ENCODE peak calls at places on chromosomes 6 and 20, in ten cellular contexts. One of them, this sample, is unnamed.

GRCh38 chr6:1105833-1106400 is 206.0 kb upstream of the FOXQ1 start:
- DNase-seq in AML-193: no peak
- DNase-seq in stimulated activated CD8-positive, alpha-beta memory T cell treated with anti-CD3 and anti-CD28 coated beads, Interleukin-15, amount 100 ng/mL, for 24 hours: no peak
- DNase-seq in left ventricle myocardium superior: no peak
- DNase-seq in bronchial epithelial cell: peak; percentile 81
- DNase-seq in SK-N-MC: no peak
- DNase-seq in stimulated activated CD4-positive, alpha-beta T cell treated with anti-CD3 and anti-CD28 coated beads, Interleukin-1b, Interleukin-23, amount 100 ng/mL, for 1 hour: no peak
- DNase-seq in GM03348: peak; percentile 23
- DNase-seq in body of pancreas: no peak
- DNase-seq in A549: no peak
- DNase-seq in this sample: no peak

GRCh38 chr6:78810146-78810545 is 57.2 kb upstream of the IRAK1BP1 start:
- DNase-seq in AML-193: peak; percentile 4
- DNase-seq in stimulated activated CD8-positive, alpha-beta memory T cell treated with anti-CD3 and anti-CD28 coated beads, Interleukin-15, amount 100 ng/mL, for 24 hours: no peak
- DNase-seq in left ventricle myocardium superior: no peak
- DNase-seq in bronchial epithelial cell: peak; percentile 80
- DNase-seq in SK-N-MC: no peak
- DNase-seq in stimulated activated CD4-positive, alpha-beta T cell treated with anti-CD3 and anti-CD28 coated beads, Interleukin-1b, Interleukin-23, amount 100 ng/mL, for 1 hour: no peak
- DNase-seq in GM03348: peak; percentile 75
- DNase-seq in body of pancreas: no peak
- DNase-seq in A549: peak; percentile 23
- DNase-seq in this sample: peak; percentile 70

GRCh38 chr20:57395111-57395959 is 4.1 kb downstream of the RBM38 start:
- DNase-seq in AML-193: no peak
- DNase-seq in stimulated activated CD8-positive, alpha-beta memory T cell treated with anti-CD3 and anti-CD28 coated beads, Interleukin-15, amount 100 ng/mL, for 24 hours: no peak
- DNase-seq in left ventricle myocardium superior: peak; percentile 88
- DNase-seq in bronchial epithelial cell: peak; percentile 53
- DNase-seq in SK-N-MC: no peak
- DNase-seq in stimulated activated CD4-positive, alpha-beta T cell treated with anti-CD3 and anti-CD28 coated beads, Interleukin-1b, Interleukin-23, amount 100 ng/mL, for 1 hour: no peak
- DNase-seq in GM03348: peak; percentile 74
- DNase-seq in body of pancreas: peak; percentile 65
- DNase-seq in A549: no peak
- DNase-seq in this sample: peak; percentile 77

GRCh38 chr6:17305219-17306001 is 24.2 kb downstream of the RBM24 start:
- DNase-seq in AML-193: no peak
- DNase-seq in stimulated activated CD8-positive, alpha-beta memory T cell treated with anti-CD3 and anti-CD28 coated beads, Interleukin-15, amount 100 ng/mL, for 24 hours: no peak
- DNase-seq in left ventricle myocardium superior: no peak
- DNase-seq in bronchial epithelial cell: peak; percentile 10
- DNase-seq in SK-N-MC: no peak
- DNase-seq in stimulated activated CD4-positive, alpha-beta T cell treated with anti-CD3 and anti-CD28 coated beads, Interleukin-1b, Interleukin-23, amount 100 ng/mL, for 1 hour: no peak
- DNase-seq in GM03348: peak; percentile 50
- DNase-seq in body of pancreas: no peak
- DNase-seq in A549: no peak
- DNase-seq in this sample: peak; percentile 54

GRCh38 chr6:82246802-82247633 is 526 bp downstream of the IBTK start:
- DNase-seq in AML-193: peak; percentile 66
- DNase-seq in stimulated activated CD8-positive, alpha-beta memory T cell treated with anti-CD3 and anti-CD28 coated beads, Interleukin-15, amount 100 ng/mL, for 24 hours: no peak
- DNase-seq in left ventricle myocardium superior: peak; percentile 70
- DNase-seq in bronchial epithelial cell: peak; percentile 22
- DNase-seq in SK-N-MC: no peak
- DNase-seq in stimulated activated CD4-positive, alpha-beta T cell treated with anti-CD3 and anti-CD28 coated beads, Interleukin-1b, Interleukin-23, amount 100 ng/mL, for 1 hour: no peak
- DNase-seq in GM03348: peak; percentile 70
- DNase-seq in body of pancreas: peak; percentile 66
- DNase-seq in A549: peak; percentile 74
- DNase-seq in this sample: peak; percentile 88

GRCh38 chr6:169933839-169934698 is 182.6 kb downstream of the ERMARD start:
- DNase-seq in AML-193: no peak
- DNase-seq in stimulated activated CD8-positive, alpha-beta memory T cell treated with anti-CD3 and anti-CD28 coated beads, Interleukin-15, amount 100 ng/mL, for 24 hours: no peak
- DNase-seq in left ventricle myocardium superior: peak; percentile 72
- DNase-seq in bronchial epithelial cell: no peak
- DNase-seq in SK-N-MC: no peak
- DNase-seq in stimulated activated CD4-positive, alpha-beta T cell treated with anti-CD3 and anti-CD28 coated beads, Interleukin-1b, Interleukin-23, amount 100 ng/mL, for 1 hour: no peak
- DNase-seq in GM03348: no peak
- DNase-seq in body of pancreas: peak; percentile 94
- DNase-seq in A549: no peak
- DNase-seq in this sample: no peak

GRCh38 chr20:5195655-5196054 is 68.8 kb downstream of the CDS2 start:
- DNase-seq in AML-193: no peak
- DNase-seq in stimulated activated CD8-positive, alpha-beta memory T cell treated with anti-CD3 and anti-CD28 coated beads, Interleukin-15, amount 100 ng/mL, for 24 hours: no peak
- DNase-seq in left ventricle myocardium superior: no peak
- DNase-seq in bronchial epithelial cell: peak; percentile 37
- DNase-seq in SK-N-MC: no peak
- DNase-seq in stimulated activated CD4-positive, alpha-beta T cell treated with anti-CD3 and anti-CD28 coated beads, Interleukin-1b, Interleukin-23, amount 100 ng/mL, for 1 hour: no peak
- DNase-seq in GM03348: peak; percentile 34
- DNase-seq in body of pancreas: no peak
- DNase-seq in A549: no peak
- DNase-seq in this sample: no peak

GRCh38 chr20:59131541-59132285 is 31.9 kb upstream of the ZNF831 start:
- DNase-seq in AML-193: no peak
- DNase-seq in stimulated activated CD8-positive, alpha-beta memory T cell treated with anti-CD3 and anti-CD28 coated beads, Interleukin-15, amount 100 ng/mL, for 24 hours: no peak
- DNase-seq in left ventricle myocardium superior: no peak
- DNase-seq in bronchial epithelial cell: no peak
- DNase-seq in SK-N-MC: no peak
- DNase-seq in stimulated activated CD4-positive, alpha-beta T cell treated with anti-CD3 and anti-CD28 coated beads, Interleukin-1b, Interleukin-23, amount 100 ng/mL, for 1 hour: no peak
- DNase-seq in GM03348: no peak
- DNase-seq in body of pancreas: no peak
- DNase-seq in A549: no peak
- DNase-seq in this sample: no peak

GRCh38 chr6:51515052-51515402 is 572.4 kb downstream of the PKHD1 start:
- DNase-seq in AML-193: no peak
- DNase-seq in stimulated activated CD8-positive, alpha-beta memory T cell treated with anti-CD3 and anti-CD28 coated beads, Interleukin-15, amount 100 ng/mL, for 24 hours: no peak
- DNase-seq in left ventricle myocardium superior: no peak
- DNase-seq in bronchial epithelial cell: peak; percentile 47
- DNase-seq in SK-N-MC: no peak
- DNase-seq in stimulated activated CD4-positive, alpha-beta T cell treated with anti-CD3 and anti-CD28 coated beads, Interleukin-1b, Interleukin-23, amount 100 ng/mL, for 1 hour: no peak
- DNase-seq in GM03348: no peak
- DNase-seq in body of pancreas: no peak
- DNase-seq in A549: no peak
- DNase-seq in this sample: no peak

GRCh38 chr20:26135325-26136110 is 438.9 kb upstream of the ZNF337 start:
- DNase-seq in AML-193: no peak
- DNase-seq in stimulated activated CD8-positive, alpha-beta memory T cell treated with anti-CD3 and anti-CD28 coated beads, Interleukin-15, amount 100 ng/mL, for 24 hours: no peak
- DNase-seq in left ventricle myocardium superior: no peak
- DNase-seq in bronchial epithelial cell: no peak
- DNase-seq in SK-N-MC: no peak
- DNase-seq in stimulated activated CD4-positive, alpha-beta T cell treated with anti-CD3 and anti-CD28 coated beads, Interleukin-1b, Interleukin-23, amount 100 ng/mL, for 1 hour: no peak
- DNase-seq in GM03348: no peak
- DNase-seq in body of pancreas: no peak
- DNase-seq in A549: no peak
- DNase-seq in this sample: no peak

GRCh38 chr6:127267742-127268588 is 1.3 kb downstream of the RNF146 start:
- DNase-seq in AML-193: no peak
- DNase-seq in stimulated activated CD8-positive, alpha-beta memory T cell treated with anti-CD3 and anti-CD28 coated beads, Interleukin-15, amount 100 ng/mL, for 24 hours: no peak
- DNase-seq in left ventricle myocardium superior: no peak
- DNase-seq in bronchial epithelial cell: peak; percentile 27
- DNase-seq in SK-N-MC: no peak
- DNase-seq in stimulated activated CD4-positive, alpha-beta T cell treated with anti-CD3 and anti-CD28 coated beads, Interleukin-1b, Interleukin-23, amount 100 ng/mL, for 1 hour: no peak
- DNase-seq in GM03348: peak; percentile 9
- DNase-seq in body of pancreas: no peak
- DNase-seq in A549: no peak
- DNase-seq in this sample: no peak

GRCh38 chr6:73797861-73798260 is 101.9 kb downstream of the CD109 start:
- DNase-seq in AML-193: no peak
- DNase-seq in stimulated activated CD8-positive, alpha-beta memory T cell treated with anti-CD3 and anti-CD28 coated beads, Interleukin-15, amount 100 ng/mL, for 24 hours: no peak
- DNase-seq in left ventricle myocardium superior: no peak
- DNase-seq in bronchial epithelial cell: peak; percentile 37
- DNase-seq in SK-N-MC: no peak
- DNase-seq in stimulated activated CD4-positive, alpha-beta T cell treated with anti-CD3 and anti-CD28 coated beads, Interleukin-1b, Interleukin-23, amount 100 ng/mL, for 1 hour: no peak
- DNase-seq in GM03348: no peak
- DNase-seq in body of pancreas: no peak
- DNase-seq in A549: no peak
- DNase-seq in this sample: no peak

GRCh38 chr6:129104131-129104530 is 221.2 kb downstream of the LAMA2 start:
- DNase-seq in AML-193: no peak
- DNase-seq in stimulated activated CD8-positive, alpha-beta memory T cell treated with anti-CD3 and anti-CD28 coated beads, Interleukin-15, amount 100 ng/mL, for 24 hours: no peak
- DNase-seq in left ventricle myocardium superior: no peak
- DNase-seq in bronchial epithelial cell: peak; percentile 88
- DNase-seq in SK-N-MC: no peak
- DNase-seq in stimulated activated CD4-positive, alpha-beta T cell treated with anti-CD3 and anti-CD28 coated beads, Interleukin-1b, Interleukin-23, amount 100 ng/mL, for 1 hour: no peak
- DNase-seq in GM03348: peak; percentile 23
- DNase-seq in body of pancreas: no peak
- DNase-seq in A549: no peak
- DNase-seq in this sample: no peak

GRCh38 chr6:111918825-111919224 is 45.6 kb upstream of the FYN start:
- DNase-seq in AML-193: no peak
- DNase-seq in stimulated activated CD8-positive, alpha-beta memory T cell treated with anti-CD3 and anti-CD28 coated beads, Interleukin-15, amount 100 ng/mL, for 24 hours: no peak
- DNase-seq in left ventricle myocardium superior: peak; percentile 39
- DNase-seq in bronchial epithelial cell: no peak
- DNase-seq in SK-N-MC: no peak
- DNase-seq in stimulated activated CD4-positive, alpha-beta T cell treated with anti-CD3 and anti-CD28 coated beads, Interleukin-1b, Interleukin-23, amount 100 ng/mL, for 1 hour: no peak
- DNase-seq in GM03348: peak; percentile 84
- DNase-seq in body of pancreas: peak; percentile 9
- DNase-seq in A549: no peak
- DNase-seq in this sample: no peak

GRCh38 chr6:3277851-3278416 is 19.2 kb downstream of the PSMG4 start:
- DNase-seq in AML-193: no peak
- DNase-seq in stimulated activated CD8-positive, alpha-beta memory T cell treated with anti-CD3 and anti-CD28 coated beads, Interleukin-15, amount 100 ng/mL, for 24 hours: no peak
- DNase-seq in left ventricle myocardium superior: no peak
- DNase-seq in bronchial epithelial cell: no peak
- DNase-seq in SK-N-MC: no peak
- DNase-seq in stimulated activated CD4-positive, alpha-beta T cell treated with anti-CD3 and anti-CD28 coated beads, Interleukin-1b, Interleukin-23, amount 100 ng/mL, for 1 hour: no peak
- DNase-seq in GM03348: no peak
- DNase-seq in body of pancreas: no peak
- DNase-seq in A549: no peak
- DNase-seq in this sample: no peak

GRCh38 chr20:41256516-41256915 is 61.0 kb downstream of the ZHX3 start:
- DNase-seq in AML-193: no peak
- DNase-seq in stimulated activated CD8-positive, alpha-beta memory T cell treated with anti-CD3 and anti-CD28 coated beads, Interleukin-15, amount 100 ng/mL, for 24 hours: no peak
- DNase-seq in left ventricle myocardium superior: no peak
- DNase-seq in bronchial epithelial cell: no peak
- DNase-seq in SK-N-MC: no peak
- DNase-seq in stimulated activated CD4-positive, alpha-beta T cell treated with anti-CD3 and anti-CD28 coated beads, Interleukin-1b, Interleukin-23, amount 100 ng/mL, for 1 hour: no peak
- DNase-seq in GM03348: no peak
- DNase-seq in body of pancreas: no peak
- DNase-seq in A549: no peak
- DNase-seq in this sample: no peak

GRCh38 chr20:19540401-19540800 is 217.7 kb upstream of the RIN2 start:
- DNase-seq in AML-193: no peak
- DNase-seq in stimulated activated CD8-positive, alpha-beta memory T cell treated with anti-CD3 and anti-CD28 coated beads, Interleukin-15, amount 100 ng/mL, for 24 hours: no peak
- DNase-seq in left ventricle myocardium superior: no peak
- DNase-seq in bronchial epithelial cell: no peak
- DNase-seq in SK-N-MC: no peak
- DNase-seq in stimulated activated CD4-positive, alpha-beta T cell treated with anti-CD3 and anti-CD28 coated beads, Interleukin-1b, Interleukin-23, amount 100 ng/mL, for 1 hour: no peak
- DNase-seq in GM03348: no peak
- DNase-seq in body of pancreas: peak; percentile 8
- DNase-seq in A549: no peak
- DNase-seq in this sample: no peak

GRCh38 chr6:137736048-137736846 is 130.8 kb upstream of the TNFAIP3 start:
- DNase-seq in AML-193: no peak
- DNase-seq in stimulated activated CD8-positive, alpha-beta memory T cell treated with anti-CD3 and anti-CD28 coated beads, Interleukin-15, amount 100 ng/mL, for 24 hours: no peak
- DNase-seq in left ventricle myocardium superior: no peak
- DNase-seq in bronchial epithelial cell: no peak
- DNase-seq in SK-N-MC: no peak
- DNase-seq in stimulated activated CD4-positive, alpha-beta T cell treated with anti-CD3 and anti-CD28 coated beads, Interleukin-1b, Interleukin-23, amount 100 ng/mL, for 1 hour: no peak
- DNase-seq in GM03348: no peak
- DNase-seq in body of pancreas: no peak
- DNase-seq in A549: no peak
- DNase-seq in this sample: no peak

GRCh38 chr20:4782373-4782772 is 60.7 kb downstream of the PRND start:
- DNase-seq in AML-193: no peak
- DNase-seq in stimulated activated CD8-positive, alpha-beta memory T cell treated with anti-CD3 and anti-CD28 coated beads, Interleukin-15, amount 100 ng/mL, for 24 hours: no peak
- DNase-seq in left ventricle myocardium superior: no peak
- DNase-seq in bronchial epithelial cell: no peak
- DNase-seq in SK-N-MC: no peak
- DNase-seq in stimulated activated CD4-positive, alpha-beta T cell treated with anti-CD3 and anti-CD28 coated beads, Interleukin-1b, Interleukin-23, amount 100 ng/mL, for 1 hour: no peak
- DNase-seq in GM03348: no peak
- DNase-seq in body of pancreas: peak; percentile 66
- DNase-seq in A549: no peak
- DNase-seq in this sample: no peak

GRCh38 chr20:51339721-51340450 is 202.6 kb downstream of the NFATC2 start:
- DNase-seq in AML-193: no peak
- DNase-seq in stimulated activated CD8-positive, alpha-beta memory T cell treated with anti-CD3 and anti-CD28 coated beads, Interleukin-15, amount 100 ng/mL, for 24 hours: no peak
- DNase-seq in left ventricle myocardium superior: no peak
- DNase-seq in bronchial epithelial cell: no peak
- DNase-seq in SK-N-MC: no peak
- DNase-seq in stimulated activated CD4-positive, alpha-beta T cell treated with anti-CD3 and anti-CD28 coated beads, Interleukin-1b, Interleukin-23, amount 100 ng/mL, for 1 hour: no peak
- DNase-seq in GM03348: no peak
- DNase-seq in body of pancreas: no peak
- DNase-seq in A549: no peak
- DNase-seq in this sample: no peak

GRCh38 chr6:3090013-3090412 is 21.7 kb downstream of the RIPK1 start:
- DNase-seq in AML-193: no peak
- DNase-seq in stimulated activated CD8-positive, alpha-beta memory T cell treated with anti-CD3 and anti-CD28 coated beads, Interleukin-15, amount 100 ng/mL, for 24 hours: no peak
- DNase-seq in left ventricle myocardium superior: no peak
- DNase-seq in bronchial epithelial cell: no peak
- DNase-seq in SK-N-MC: no peak
- DNase-seq in stimulated activated CD4-positive, alpha-beta T cell treated with anti-CD3 and anti-CD28 coated beads, Interleukin-1b, Interleukin-23, amount 100 ng/mL, for 1 hour: no peak
- DNase-seq in GM03348: no peak
- DNase-seq in body of pancreas: no peak
- DNase-seq in A549: no peak
- DNase-seq in this sample: no peak

GRCh38 chr6:85418059-85418458 is 31.8 kb upstream of the NT5E start:
- DNase-seq in AML-193: no peak
- DNase-seq in stimulated activated CD8-positive, alpha-beta memory T cell treated with anti-CD3 and anti-CD28 coated beads, Interleukin-15, amount 100 ng/mL, for 24 hours: no peak
- DNase-seq in left ventricle myocardium superior: no peak
- DNase-seq in bronchial epithelial cell: peak; percentile 74
- DNase-seq in SK-N-MC: no peak
- DNase-seq in stimulated activated CD4-positive, alpha-beta T cell treated with anti-CD3 and anti-CD28 coated beads, Interleukin-1b, Interleukin-23, amount 100 ng/mL, for 1 hour: no peak
- DNase-seq in GM03348: peak; percentile 69
- DNase-seq in body of pancreas: no peak
- DNase-seq in A549: no peak
- DNase-seq in this sample: no peak

GRCh38 chr6:142569676-142570075 is 267.9 kb downstream of the ADGRG6 start:
- DNase-seq in AML-193: no peak
- DNase-seq in stimulated activated CD8-positive, alpha-beta memory T cell treated with anti-CD3 and anti-CD28 coated beads, Interleukin-15, amount 100 ng/mL, for 24 hours: no peak
- DNase-seq in left ventricle myocardium superior: no peak
- DNase-seq in bronchial epithelial cell: peak; percentile 70
- DNase-seq in SK-N-MC: no peak
- DNase-seq in stimulated activated CD4-positive, alpha-beta T cell treated with anti-CD3 and anti-CD28 coated beads, Interleukin-1b, Interleukin-23, amount 100 ng/mL, for 1 hour: no peak
- DNase-seq in GM03348: peak; percentile 7
- DNase-seq in body of pancreas: no peak
- DNase-seq in A549: no peak
- DNase-seq in this sample: peak; percentile 50

GRCh38 chr20:10469599-10469998 is 34.5 kb downstream of the SLX4IP start:
- DNase-seq in AML-193: peak; percentile 76
- DNase-seq in stimulated activated CD8-positive, alpha-beta memory T cell treated with anti-CD3 and anti-CD28 coated beads, Interleukin-15, amount 100 ng/mL, for 24 hours: no peak
- DNase-seq in left ventricle myocardium superior: no peak
- DNase-seq in bronchial epithelial cell: peak; percentile 77
- DNase-seq in SK-N-MC: peak; percentile 82
- DNase-seq in stimulated activated CD4-positive, alpha-beta T cell treated with anti-CD3 and anti-CD28 coated beads, Interleukin-1b, Interleukin-23, amount 100 ng/mL, for 1 hour: no peak
- DNase-seq in GM03348: peak; percentile 76
- DNase-seq in body of pancreas: peak; percentile 43
- DNase-seq in A549: peak; percentile 89
- DNase-seq in this sample: peak; percentile 61

GRCh38 chr6:19837511-19838441 is 606 bp downstream of the ID4 start:
- DNase-seq in AML-193: no peak
- DNase-seq in stimulated activated CD8-positive, alpha-beta memory T cell treated with anti-CD3 and anti-CD28 coated beads, Interleukin-15, amount 100 ng/mL, for 24 hours: no peak
- DNase-seq in left ventricle myocardium superior: peak; percentile 61
- DNase-seq in bronchial epithelial cell: no peak
- DNase-seq in SK-N-MC: no peak
- DNase-seq in stimulated activated CD4-positive, alpha-beta T cell treated with anti-CD3 and anti-CD28 coated beads, Interleukin-1b, Interleukin-23, amount 100 ng/mL, for 1 hour: no peak
- DNase-seq in GM03348: peak; percentile 64
- DNase-seq in body of pancreas: peak; percentile 60
- DNase-seq in A549: peak; percentile 17
- DNase-seq in this sample: peak; percentile 86

This sample was measured in endodermal cell.